ENCODE peak calls at places on chromosomes 13 and 19, in six cellular contexts. L, I, G, X, U and Q are unnamed samples. For H3K36me3, the result is how much of the 10 kb centered on the place peaks cover.

GRCh38 chr13:100815476-100816046 is 141.0 kb upstream of the TMTC4 start:
- DNase-seq in I (no peak), L (no peak), G (no peak), U (no peak), X (no peak), Q (peak)

GRCh38 chr13:42893346-42893745 is 98.7 kb downstream of the EPSTI1 start:
- DNase-seq in L (no peak), U (no peak), G (no peak), X (no peak), I (peak), Q (no peak)

GRCh38 chr13:49374585-49375290 is 69.1 kb downstream of the CAB39L start:
- DNase-seq in I (peak), X (no peak), G (peak), L (peak), U (no peak), Q (no peak)

GRCh38 chr13:76692326-76692725 is 193.9 kb downstream of the KCTD12 start:
- DNase-seq in L (no peak), I (no peak), G (no peak), X (no peak), U (no peak), Q (no peak)

GRCh38 chr13:97753942-97754670 is 199.4 kb upstream of the IPO5 start:
- DNase-seq in G (no peak), L (peak), U (no peak), X (no peak), I (no peak), Q (no peak)

GRCh38 chr13:94702181-94703041 is 9.9 kb downstream of the SOX21 start:
- DNase-seq in U (no peak), I (no peak), G (no peak), L (no peak), X (no peak), Q (no peak)

GRCh38 chr19:55809381-55810058 is 22.3 kb downstream of the NLRP11 start:
- DNase-seq in G (peak), L (peak), U (peak), I (peak), X (peak), Q (peak)

GRCh38 chr13:22168437-22168836 is 497.6 kb downstream of the FGF9 start:
- DNase-seq in G (no peak), U (no peak), X (no peak), I (no peak), L (no peak), Q (no peak)

GRCh38 chr19:21362291-21362690 is 3.5 kb downstream of the ZNF738 start:
- DNase-seq in X (no peak), U (no peak), I (no peak), L (no peak), G (no peak), Q (no peak)

GRCh38 chr13:90049989-90050671 is 1297.4 kb upstream of the MIR17HG start:
- DNase-seq in G (no peak), I (no peak), U (no peak), L (no peak), X (no peak), Q (no peak)
- H3K4me3 ChIP-seq in G (no peak), I (no peak), U (no peak), L (no peak), X (no peak), Q (no peak)

DNA sequence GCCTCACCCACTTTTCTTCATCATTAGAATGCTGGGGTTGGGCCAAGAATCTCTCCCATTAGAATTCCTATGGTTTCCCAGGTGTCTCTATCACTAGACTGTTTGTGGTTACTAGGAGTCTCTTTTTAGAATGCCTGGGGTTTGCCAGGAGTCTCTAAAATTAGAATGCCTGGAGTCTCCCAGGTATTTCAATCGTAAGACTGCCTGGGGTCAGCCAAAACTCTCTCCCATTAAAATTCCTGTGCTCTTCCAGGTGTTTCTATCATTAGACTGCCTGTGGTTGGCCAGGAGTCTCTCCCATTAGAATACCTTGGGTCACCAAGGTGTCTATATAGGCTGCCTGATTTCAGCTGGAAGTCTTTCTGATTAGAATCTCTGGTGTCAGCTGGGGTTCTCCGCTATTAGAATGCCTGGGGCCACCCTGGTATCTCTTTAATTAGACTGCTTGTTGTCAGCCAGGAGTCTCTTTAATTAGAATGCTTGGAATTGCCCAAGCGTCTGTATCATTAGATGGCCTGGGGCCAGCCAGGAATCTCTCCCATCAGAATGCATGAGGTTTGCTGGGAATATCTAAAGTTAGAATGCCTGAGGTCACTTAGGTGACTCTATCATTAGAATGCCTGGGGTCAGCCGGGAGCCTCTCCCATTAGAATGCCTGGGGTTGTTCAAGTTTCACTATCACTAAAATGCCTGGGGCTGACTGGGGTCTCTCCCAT is 1479.2 kb downstream of the UQCRFS1 start:
- DNase-seq in G (no peak), X (no peak), L (no peak), U (no peak), I (no peak), Q (no peak)
- TF ChIP-seq POLR2AphosphoS5 in G (no peak), X (no peak), L (no peak), U (no peak), I (no peak), Q (no peak)

GRCh38 chr19:18007605-18007938 is 398 bp upstream of the ARRDC2 start:
- DNase-seq in I (no peak), U (no peak), G (no peak), L (no peak), X (no peak), Q (no peak)

GRCh38 chr19:18008814-18009213 is 844 bp downstream of the ARRDC2 start:
- DNase-seq in X (peak), G (no peak), L (no peak), I (no peak), U (no peak), Q (no peak)

GRCh38 chr19:18006895-18007604 is 920 bp upstream of the ARRDC2 start:
- DNase-seq in X (peak), G (no peak), I (peak), L (peak), U (peak), Q (no peak)

GRCh38 chr19:18009412-18010066 is 1.6 kb downstream of the ARRDC2 start:
- DNase-seq in L (no peak), I (no peak), U (no peak), X (no peak), G (no peak), Q (no peak)

GRCh38 chr19:18007939-18008673 is at the start of gene ARRDC2:
- DNase-seq in I (peak), L (peak), G (no peak), X (peak), U (peak), Q (peak)
- H3K36me3 ChIP-seq in I (under half), L (half or more), G (under half), X (under half), U (under half), Q (under half)

GRCh38 chr19:17107546-17108452 is 32.2 kb downstream of the MYO9B start:
- DNase-seq in X (peak), U (peak), I (peak), G (peak), L (no peak), Q (no peak)

GRCh38 chr19:17110599-17110966 is 35.0 kb downstream of the MYO9B start:
- DNase-seq in X (no peak), G (no peak), I (no peak), U (no peak), L (no peak), Q (no peak)

GRCh38 chr19:17109962-17110598 is 34.5 kb downstream of the MYO9B start:
- DNase-seq in I (no peak), X (peak), L (no peak), U (peak), G (no peak), Q (no peak)

GRCh38 chr19:17109300-17109699 is 33.7 kb downstream of the MYO9B start:
- DNase-seq in G (no peak), U (no peak), I (no peak), L (no peak), X (no peak), Q (no peak)

DNA sequence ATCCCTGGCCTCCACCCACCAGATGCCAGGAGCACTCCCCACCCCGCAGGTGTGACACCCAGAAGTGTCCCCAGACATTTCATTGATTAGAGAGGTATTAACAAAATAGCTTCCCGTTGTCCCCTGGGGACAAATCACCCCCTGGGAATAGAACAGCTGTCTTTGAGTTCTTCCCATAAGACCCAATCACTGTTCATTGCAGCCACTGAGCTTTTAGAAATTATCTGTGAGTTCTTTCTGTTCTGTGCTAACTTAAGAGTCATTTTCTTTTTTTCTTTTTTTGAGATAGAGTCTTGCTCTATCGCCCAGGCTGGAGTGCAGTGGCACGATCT is 32.8 kb downstream of the MYO9B start:
- DNase-seq in I (no peak), G (no peak), X (no peak), L (no peak), U (no peak), Q (no peak)
- H3K4me3 ChIP-seq in I (no peak), G (peak), X (no peak), L (no peak), U (no peak), Q (no peak)

GRCh38 chr13:112060899-112061366 is 6.0 kb upstream of the SOX1 start:
- DNase-seq in L (no peak), I (no peak), G (no peak), X (no peak), U (no peak), Q (no peak)

GRCh38 chr13:112062619-112063308 is 4.2 kb upstream of the SOX1 start:
- DNase-seq in I (no peak), L (peak), U (no peak), X (peak), G (no peak), Q (no peak)

GRCh38 chr13:112062047-112062618 is 4.8 kb upstream of the SOX1 start:
- DNase-seq in G (no peak), I (no peak), X (no peak), U (no peak), L (no peak), Q (no peak)

GRCh38 chr13:112060431-112060830 is 6.5 kb upstream of the SOX1 start:
- DNase-seq in X (no peak), I (no peak), G (no peak), L (no peak), U (no peak), Q (no peak)

GRCh38 chr13:112061367-112062046 is 5.4 kb upstream of the SOX1 start:
- DNase-seq in I (no peak), U (no peak), X (no peak), L (no peak), G (no peak), Q (no peak)
- TF ChIP-seq POLR2AphosphoS5 in I (no peak), U (no peak), X (no peak), L (no peak), G (no peak), Q (no peak)

GRCh38 chr13:114296902-114297301 is 15.5 kb downstream of the UPF3A start:
- DNase-seq in L (no peak), X (no peak), I (no peak), G (no peak), U (no peak), Q (no peak)
- H3K36me3 ChIP-seq in L (half or more), X (half or more), I (under half), G (under half), U (half or more), Q (under half)

GRCh38 chr19:10011974-10012373 is 1.3 kb upstream of the RDH8 start:
- DNase-seq in I (no peak), G (no peak), L (no peak), X (no peak), U (no peak), Q (no peak)

GRCh38 chr19:10009269-10009665 is 1.0 kb downstream of the COL5A3 start:
- DNase-seq in L (peak), X (no peak), I (peak), G (no peak), U (no peak), Q (peak)

GRCh38 chr19:10009714-10010224 is 535 bp downstream of the COL5A3 start:
- DNase-seq in L (no peak), U (no peak), X (no peak), G (no peak), I (no peak), Q (no peak)

GRCh38 chr19:10010939-10011338 is 635 bp upstream of the COL5A3 start:
- DNase-seq in U (no peak), I (no peak), L (no peak), G (no peak), X (no peak), Q (no peak)

GRCh38 chr19:10010247-10010691 is at the start of gene COL5A3:
- DNase-seq in L (peak), U (no peak), G (no peak), X (no peak), I (no peak), Q (no peak)
- H3K4me3 ChIP-seq in L (no peak), U (peak), G (peak), X (peak), I (no peak), Q (no peak)

GRCh38 chr13:113724780-113725315 is 34.2 kb upstream of the TMEM255B start:
- DNase-seq in U (peak), X (peak), G (peak), I (peak), L (peak), Q (no peak)
- TF ChIP-seq POLR2AphosphoS5 in U (no peak), X (peak), G (no peak), I (no peak), L (no peak), Q (no peak)